ENCODE peak calls at places on chromosomes 12 and 14, in eight cellular contexts. J, H, B, M, Z, X, F and G are unnamed samples.

GRCh38 chr14:59998575-59998974 is 78.6 kb downstream of the LRRC9 start:
- DNase-seq in J (no peak), H (no peak), B (no peak), M (no peak), Z (no peak), X (no peak), F (no peak), G (no peak)

GRCh38 chr14:104520620-104521410 is 58.7 kb upstream of the C14orf180 start:
- DNase-seq in J (no peak), H (no peak), B (no peak), M (no peak), Z (no peak), X (no peak), F (no peak), G (no peak)

GRCh38 chr12:69534389-69534822 is 50.9 kb upstream of the CCT2 start:
- DNase-seq in J (peak), H (peak), B (peak), M (peak), Z (no peak), X (no peak), F (peak), G (peak)

GRCh38 chr12:83040991-83041390 is 354.3 kb downstream of the TMTC2 start:
- DNase-seq in J (no peak), H (no peak), B (no peak), M (no peak), Z (no peak), X (no peak), F (no peak), G (no peak)

GRCh38 chr12:45914090-45914489 is 76.3 kb downstream of the SCAF11 start:
- DNase-seq in J (no peak), H (peak), B (no peak), M (no peak), Z (no peak), X (no peak), F (no peak), G (peak)

GRCh38 chr14:89767861-89768268 is 186.7 kb downstream of the EFCAB11 start:
- DNase-seq in J (no peak), H (peak), B (peak), M (no peak), Z (peak), X (peak), F (peak), G (no peak)

GRCh38 chr14:66735853-66736252 is 227.9 kb downstream of the GPHN start:
- DNase-seq in J (no peak), H (no peak), B (no peak), M (no peak), Z (no peak), X (no peak), F (no peak), G (no peak)

GRCh38 chr12:54352891-54353874 is 11.1 kb downstream of the GPR84 start:
- DNase-seq in J (peak), H (peak), B (no peak), M (no peak), Z (no peak), X (no peak), F (no peak), G (no peak)

GRCh38 chr14:83473416-83473815 is 1939.8 kb upstream of the SEL1L start:
- DNase-seq in J (no peak), H (peak), B (no peak), M (no peak), Z (no peak), X (no peak), F (no peak), G (no peak)

GRCh38 chr12:105876426-105876927 is 262.3 kb downstream of the NUAK1 start:
- DNase-seq in J (no peak), H (no peak), B (no peak), M (no peak), Z (no peak), X (no peak), F (no peak), G (no peak)

GRCh38 chr12:130669205-130669557 is 46.9 kb downstream of the RIMBP2 start:
- DNase-seq in J (no peak), H (no peak), B (no peak), M (no peak), Z (no peak), X (no peak), F (no peak), G (no peak)

GRCh38 chr14:22084393-22085281 is 411.0 kb upstream of the OR4E1 start:
- DNase-seq in J (no peak), H (peak), B (peak), M (peak), Z (no peak), X (no peak), F (peak), G (no peak)

GRCh38 chr12:42564540-42564939 is 25.0 kb downstream of the PRICKLE1 start:
- DNase-seq in J (no peak), H (peak), B (no peak), M (no peak), Z (no peak), X (no peak), F (no peak), G (no peak)

GRCh38 chr12:48972213-48973021 is 882 bp upstream of the WNT10B start:
- DNase-seq in J (no peak), H (peak), B (no peak), M (no peak), Z (no peak), X (no peak), F (no peak), G (peak)

GRCh38 chr12:109462868-109463692 is 14.0 kb downstream of the KCTD10 start:
- DNase-seq in J (peak), H (peak), B (peak), M (peak), Z (no peak), X (no peak), F (peak), G (peak)

GRCh38 chr14:23286020-23286903 is at the start of gene HOMEZ:
- DNase-seq in J (peak), H (peak), B (peak), M (peak), Z (peak), X (peak), F (peak), G (peak)
- TF ChIP-seq POLR2A in J (peak), H (peak), B (no peak), M (peak), Z (peak), X (no peak), F (peak), G (peak)

GRCh38 chr12:111842556-111843396 is 748 bp downstream of the MAPKAPK5 start:
- DNase-seq in J (no peak), H (no peak), B (no peak), M (peak), Z (no peak), X (no peak), F (peak), G (peak)
- TF ChIP-seq POLR2A in J (no peak), H (peak), B (no peak), M (no peak), Z (no peak), X (no peak), F (peak), G (no peak)

GRCh38 chr14:61476737-61477410 is 155.5 kb downstream of the PRKCH start:
- DNase-seq in J (no peak), H (peak), B (peak), M (peak), Z (no peak), X (no peak), F (no peak), G (no peak)
- TF ChIP-seq POLR2A in J (no peak), H (no peak), B (no peak), M (peak), Z (no peak), X (no peak), F (no peak), G (no peak)

GRCh38 chr14:58428011-58428807 is 690 bp downstream of the KIAA0586 start:
- DNase-seq in J (no peak), H (peak), B (no peak), M (peak), Z (no peak), X (no peak), F (peak), G (no peak)
- TF ChIP-seq POLR2A in J (no peak), H (no peak), B (no peak), M (no peak), Z (no peak), X (no peak), F (no peak), G (no peak)

DNA sequence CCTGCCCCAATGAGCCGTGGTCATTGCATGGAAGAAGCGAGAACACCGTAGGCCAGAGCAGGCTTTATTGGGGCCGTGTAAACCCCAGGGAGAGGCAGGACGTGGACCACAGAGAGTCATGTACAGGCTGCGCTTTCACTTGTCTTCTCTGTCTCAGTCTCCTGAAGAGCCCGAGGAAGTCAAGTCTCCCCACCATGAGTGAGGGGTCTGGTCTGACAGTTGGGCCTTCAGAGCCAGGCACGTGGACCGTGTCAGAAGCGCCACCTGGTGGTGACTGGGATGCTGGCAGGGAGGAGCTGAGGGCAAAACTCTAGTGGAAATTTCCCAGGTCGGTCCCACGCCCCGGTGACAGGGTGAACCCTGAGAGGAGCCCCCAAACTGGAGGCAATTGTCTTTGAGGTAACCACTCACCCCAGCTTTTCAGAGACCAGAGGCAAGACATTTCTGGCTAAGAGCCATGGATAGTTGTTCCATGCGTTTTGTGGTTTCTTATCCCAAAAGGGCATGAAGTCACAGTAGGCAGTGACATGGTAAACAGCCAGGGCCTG is 17.4 kb downstream of the RPS6KL1 start:
- DNase-seq in J (peak), H (peak), B (peak), M (peak), Z (peak), X (peak), F (peak), G (peak)
- TF ChIP-seq POLR2A in J (peak), H (no peak), B (no peak), M (no peak), Z (no peak), X (peak), F (no peak), G (no peak)

DNA sequence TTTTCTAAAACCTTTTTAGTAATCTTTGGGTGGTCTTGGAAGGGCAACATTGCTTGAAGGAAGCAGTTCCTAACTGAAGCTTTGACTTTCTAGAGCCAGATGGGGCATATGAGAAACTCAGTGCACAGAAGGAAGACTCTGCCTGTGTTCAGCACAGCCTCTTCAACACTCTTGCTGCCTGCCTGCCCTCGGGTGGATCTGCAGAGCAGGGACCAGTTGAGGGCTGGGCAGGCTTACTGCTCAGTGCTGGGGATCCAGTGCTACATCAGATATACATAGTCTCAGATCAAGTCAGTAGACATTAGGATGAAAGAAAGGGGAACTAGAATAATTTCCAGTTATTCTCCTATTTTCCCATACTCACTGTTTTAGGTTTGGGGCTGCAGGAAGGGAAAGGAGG is 29.5 kb upstream of the TMX1 start:
- DNase-seq in J (no peak), H (no peak), B (no peak), M (no peak), Z (no peak), X (no peak), F (no peak), G (no peak)
- TF ChIP-seq POLR2A in J (no peak), H (no peak), B (no peak), M (no peak), Z (no peak), X (no peak), F (no peak), G (no peak)

GRCh38 chr14:55650992-55651391 is 71.0 kb downstream of the KTN1 start:
- DNase-seq in J (no peak), H (no peak), B (no peak), M (no peak), Z (no peak), X (no peak), F (no peak), G (no peak)

GRCh38 chr14:55654233-55654632 is 74.2 kb downstream of the KTN1 start:
- DNase-seq in J (no peak), H (no peak), B (no peak), M (no peak), Z (no peak), X (no peak), F (no peak), G (no peak)
- TF ChIP-seq POLR2A in J (no peak), H (no peak), B (no peak), M (no peak), Z (no peak), X (no peak), F (no peak), G (no peak)

DNA sequence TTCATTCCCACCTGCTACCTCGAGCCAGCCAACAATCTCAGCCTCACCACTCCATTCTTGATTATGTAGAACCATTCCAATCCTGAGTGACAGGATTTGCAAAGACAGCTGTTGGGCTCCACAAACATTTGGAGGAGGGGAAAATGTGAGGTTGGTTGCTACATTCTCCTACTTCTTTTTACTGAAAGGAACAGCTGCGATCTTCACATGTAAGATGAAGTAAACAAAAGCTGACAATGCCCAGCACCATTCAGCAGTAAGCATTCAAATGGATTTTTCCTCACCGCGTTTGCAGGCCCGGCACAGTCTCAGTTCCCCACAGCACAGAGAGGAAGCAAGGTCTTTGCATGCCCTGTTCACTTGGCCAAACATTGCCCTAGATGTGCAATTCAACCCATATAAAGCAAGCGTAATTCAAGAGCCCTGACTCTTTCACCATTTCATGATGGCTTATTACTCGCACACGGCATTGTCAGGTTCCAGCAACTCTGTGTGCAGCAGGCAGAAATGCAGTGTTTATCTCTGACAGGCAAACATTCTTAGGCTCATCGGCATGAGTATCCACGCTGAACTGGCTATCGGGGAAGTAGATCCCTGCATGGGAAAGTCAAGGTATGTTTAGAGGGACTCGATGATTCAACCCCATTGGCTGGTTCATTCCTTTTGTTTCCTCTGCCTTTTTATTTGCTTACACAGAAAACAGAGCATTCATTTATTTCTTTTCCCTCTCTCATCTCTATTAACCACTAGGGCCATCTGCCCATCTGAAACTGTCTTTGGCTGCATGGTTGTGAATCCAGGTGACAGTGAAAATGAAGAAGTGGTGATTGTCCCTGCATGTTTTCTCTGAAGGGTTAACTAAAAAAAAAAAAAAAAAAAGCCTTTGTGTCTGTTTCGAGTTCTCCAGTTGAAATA is 236.1 kb upstream of the PLEKHG7 start:
- DNase-seq in J (peak), H (peak), B (no peak), M (no peak), Z (no peak), X (no peak), F (no peak), G (no peak)
- TF ChIP-seq POLR2A in J (no peak), H (no peak), B (no peak), M (no peak), Z (peak), X (peak), F (no peak), G (no peak)

DNA sequence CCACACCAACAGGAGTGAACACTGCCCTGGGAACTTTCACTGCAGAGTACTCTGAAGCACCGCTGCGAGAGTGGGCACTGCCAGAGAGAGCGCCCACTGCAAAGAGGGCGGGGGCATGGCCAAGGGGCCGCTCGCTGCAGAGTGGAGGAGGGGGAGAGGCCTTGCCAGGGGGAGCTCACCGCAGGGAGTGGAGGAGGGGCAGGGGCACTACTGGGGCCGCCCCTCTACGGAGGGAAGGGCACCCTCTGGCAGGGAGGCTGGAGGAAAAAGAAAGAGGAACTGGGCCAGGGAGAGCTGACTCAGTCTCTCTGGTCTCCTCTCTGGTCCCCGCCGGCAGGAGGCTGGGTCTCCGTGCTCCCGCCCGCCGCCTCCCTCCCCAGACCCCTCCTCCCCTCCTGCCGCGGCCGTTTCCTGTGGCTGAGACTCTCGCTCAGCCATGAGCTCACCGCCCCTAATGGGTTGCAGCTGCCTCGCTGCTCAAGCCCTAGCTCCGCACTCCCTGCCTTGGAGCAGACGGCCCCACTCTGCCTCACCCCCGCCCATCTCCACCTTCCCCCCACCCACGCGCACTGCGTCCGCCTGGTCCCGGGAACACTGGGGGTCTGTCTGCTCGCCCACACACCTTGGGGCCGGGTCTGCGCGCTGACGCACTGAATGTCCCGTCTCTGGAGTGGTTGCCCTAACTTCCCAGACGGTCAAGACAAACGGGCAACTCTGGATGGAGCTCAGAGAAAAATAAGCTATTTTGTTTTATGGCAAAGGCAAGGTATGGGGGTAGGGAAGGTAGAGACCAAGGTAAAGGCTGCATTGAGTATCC is 1.3 kb downstream of the ARHGEF40 start:
- DNase-seq in J (peak), H (peak), B (peak), M (peak), Z (peak), X (peak), F (peak), G (peak)
- TF ChIP-seq POLR2A in J (peak), H (peak), B (no peak), M (no peak), Z (no peak), X (no peak), F (no peak), G (peak)

GRCh38 chr12:111446044-111446581 is 40.4 kb downstream of the SH2B3 start:
- DNase-seq in J (peak), H (peak), B (no peak), M (no peak), Z (no peak), X (no peak), F (no peak), G (no peak)

GRCh38 chr12:111446631-111447570 is 41.2 kb downstream of the SH2B3 start:
- DNase-seq in J (no peak), H (no peak), B (peak), M (no peak), Z (no peak), X (no peak), F (no peak), G (no peak)

GRCh38 chr12:111448831-111449790 is 43.4 kb downstream of the SH2B3 start:
- DNase-seq in J (no peak), H (no peak), B (peak), M (no peak), Z (no peak), X (no peak), F (no peak), G (no peak)

GRCh38 chr12:111448266-111448830 is 42.6 kb downstream of the SH2B3 start:
- DNase-seq in J (no peak), H (no peak), B (peak), M (no peak), Z (no peak), X (no peak), F (no peak), G (no peak)

DNA sequence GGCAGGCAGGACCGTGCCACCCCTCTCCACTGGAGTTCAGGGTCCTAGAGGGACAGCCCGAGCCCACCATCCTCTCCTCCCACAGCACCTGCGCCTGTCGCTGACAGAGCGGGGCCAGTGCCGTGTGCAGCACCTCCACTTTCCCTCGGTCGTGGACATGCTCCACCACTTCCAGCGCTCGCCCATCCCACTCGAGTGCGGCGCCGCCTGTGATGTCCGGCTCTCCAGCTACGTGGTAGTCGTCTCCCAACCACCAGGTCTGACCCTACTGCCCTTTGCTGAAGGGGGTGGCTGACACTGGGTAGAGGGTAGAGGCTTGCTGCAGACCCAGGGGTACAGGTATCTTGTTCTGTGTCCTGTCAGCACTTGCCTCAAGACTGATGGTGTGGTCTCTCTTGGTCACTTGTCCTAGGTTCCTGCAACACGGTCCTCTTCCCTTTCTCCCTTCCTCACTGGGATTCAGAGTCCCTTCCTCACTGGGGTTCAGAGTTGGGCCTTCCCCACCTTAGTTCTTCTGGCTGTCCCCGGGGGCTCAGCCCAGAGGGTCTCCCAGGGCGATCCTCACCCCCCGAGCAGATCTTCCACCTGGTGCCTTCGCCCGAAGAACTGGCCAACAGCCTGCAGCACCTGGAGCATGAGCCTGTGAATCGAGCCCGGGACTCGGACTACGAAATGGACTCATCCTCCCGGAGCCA is 42.0 kb downstream of the SH2B3 start:
- DNase-seq in J (no peak), H (no peak), B (peak), M (no peak), Z (no peak), X (no peak), F (no peak), G (no peak)
- TF ChIP-seq POLR2A in J (no peak), H (no peak), B (no peak), M (no peak), Z (no peak), X (no peak), F (no peak), G (no peak)